ENCODE peak calls at places on chromosomes 4 and X, in ten cellular contexts. O is A673; Z is activated CD8-positive, alpha-beta T cell treated with anti-CD3 and anti-CD28 coated beads for 36 hours; S is adrenal gland; C is mucosa of descending colon; T is RWPE1; R is fibroblast of mammary gland; U is heart right ventricle; I is fibroblast of pulmonary artery; M is choroid plexus epithelial cell. H is an unnamed sample.

GRCh38 chrX:77076896-77077295 is 370.3 kb upstream of the FGF16 start:
- DNase-seq in O (no peak), Z (no peak), S (no peak), C (no peak), T (no peak), R (no peak), U (no peak), I (no peak), M (no peak), H (no peak)

GRCh38 chrX:152821145-152821765 is 9.3 kb downstream of the CETN2 start:
- DNase-seq in O (peak), Z (peak), S (no peak), C (peak), T (peak), R (peak), U (no peak), I (peak), M (peak), H (peak)

GRCh38 chr4:911221-911751 is 20.8 kb downstream of the GAK start:
- DNase-seq in O (no peak), Z (no peak), S (no peak), C (peak), T (no peak), R (no peak), U (no peak), I (no peak), M (no peak), H (no peak)

GRCh38 chrX:9311411-9312160 is 153.3 kb upstream of the TBL1X start:
- DNase-seq in O (no peak), Z (no peak), S (no peak), C (no peak), T (no peak), R (peak), U (no peak), I (no peak), M (no peak), H (no peak)

GRCh38 chrX:42944381-42944998 is 166.5 kb upstream of the PPP1R2C start:
- DNase-seq in O (no peak), Z (peak), S (no peak), C (no peak), T (no peak), R (no peak), U (no peak), I (no peak), M (no peak), H (no peak)

GRCh38 chr4:146582864-146583263 is 55.8 kb upstream of the POU4F2 start:
- DNase-seq in O (peak), Z (no peak), S (no peak), C (no peak), T (no peak), R (peak), U (no peak), I (peak), M (peak), H (no peak)

GRCh38 chrX:40107291-40108083 is 9.7 kb upstream of the BCOR start:
- DNase-seq in O (peak), Z (peak), S (peak), C (peak), T (no peak), R (no peak), U (peak), I (no peak), M (no peak), H (peak)

GRCh38 chr4:98518555-98519267 is 139.7 kb downstream of the TSPAN5 start:
- DNase-seq in O (no peak), Z (peak), S (no peak), C (no peak), T (no peak), R (no peak), U (no peak), I (no peak), M (no peak), H (no peak)

GRCh38 chrX:46447384-46447783 is 97.8 kb downstream of the ZNF674 start:
- DNase-seq in O (peak), Z (no peak), S (no peak), C (no peak), T (no peak), R (peak), U (no peak), I (peak), M (no peak), H (no peak)

GRCh38 chr4:1659104-1659725 is 24.9 kb downstream of the FAM53A start:
- DNase-seq in O (no peak), Z (no peak), S (no peak), C (no peak), T (no peak), R (no peak), U (no peak), I (no peak), M (no peak), H (no peak)

GRCh38 chrX:8988456-8988855 is 45.5 kb downstream of the FAM9B start:
- DNase-seq in O (no peak), Z (peak), S (no peak), C (no peak), T (peak), R (peak), U (peak), I (peak), M (peak), H (no peak)

GRCh38 chr4:78292336-78292735 is 235.2 kb downstream of the FRAS1 start:
- DNase-seq in O (no peak), Z (no peak), S (no peak), C (no peak), T (no peak), R (no peak), U (no peak), I (no peak), M (no peak), H (no peak)

GRCh38 chr4:78293348-78293747 is 236.2 kb downstream of the FRAS1 start:
- DNase-seq in O (no peak), Z (no peak), S (no peak), C (no peak), T (no peak), R (peak), U (no peak), I (peak), M (peak), H (no peak)

GRCh38 chr4:78291277-78291676 is 234.2 kb downstream of the FRAS1 start:
- DNase-seq in O (no peak), Z (no peak), S (no peak), C (no peak), T (no peak), R (no peak), U (no peak), I (no peak), M (no peak), H (no peak)

GRCh38 chr4:78296261-78296660 is 239.1 kb downstream of the FRAS1 start:
- DNase-seq in O (no peak), Z (no peak), S (no peak), C (no peak), T (no peak), R (no peak), U (no peak), I (no peak), M (no peak), H (no peak)

GRCh38 chr4:78293841-78294301 is 236.7 kb downstream of the FRAS1 start:
- DNase-seq in O (no peak), Z (no peak), S (no peak), C (no peak), T (peak), R (peak), U (no peak), I (peak), M (peak), H (no peak)
- TF ChIP-seq CTCF in O (no peak), Z (no peak), S (no peak), C (no peak), T (no peak), R (peak), U (no peak), I (peak), M (peak), H (no peak)

GRCh38 chrX:1657367-1658082 is 42.7 kb downstream of the ASMT start:
- DNase-seq in O (peak), Z (peak), S (no peak), C (no peak), T (peak), R (peak), U (no peak), I (peak), M (peak), H (peak)
- TF ChIP-seq CTCF in O (no peak), Z (no peak), S (no peak), C (no peak), T (no peak), R (no peak), U (no peak), I (peak), M (no peak), H (no peak)

GRCh38 chrX:78098108-78098507 is 5.9 kb upstream of the PGK1 start:
- DNase-seq in O (no peak), Z (no peak), S (no peak), C (no peak), T (no peak), R (no peak), U (no peak), I (no peak), M (no peak), H (no peak)

GRCh38 chrX:78092296-78092695 is 11.8 kb upstream of the PGK1 start:
- DNase-seq in O (peak), Z (peak), S (no peak), C (no peak), T (peak), R (peak), U (no peak), I (peak), M (peak), H (no peak)
- TF ChIP-seq CTCF in O (peak), Z (peak), S (no peak), C (no peak), T (peak), R (peak), U (no peak), I (peak), M (peak), H (no peak)

GRCh38 chr4:82382756-82383155 is 9.0 kb upstream of the HNRNPD start:
- DNase-seq in O (no peak), Z (no peak), S (no peak), C (no peak), T (no peak), R (no peak), U (no peak), I (no peak), M (peak), H (no peak)

GRCh38 chr4:82388405-82388804 is 14.6 kb upstream of the HNRNPD start:
- DNase-seq in O (no peak), Z (no peak), S (no peak), C (no peak), T (no peak), R (no peak), U (no peak), I (no peak), M (no peak), H (no peak)
- TF ChIP-seq CTCF in O (no peak), Z (no peak), S (no peak), C (no peak), T (no peak), R (no peak), U (no peak), I (no peak), M (no peak), H (no peak)

DNA sequence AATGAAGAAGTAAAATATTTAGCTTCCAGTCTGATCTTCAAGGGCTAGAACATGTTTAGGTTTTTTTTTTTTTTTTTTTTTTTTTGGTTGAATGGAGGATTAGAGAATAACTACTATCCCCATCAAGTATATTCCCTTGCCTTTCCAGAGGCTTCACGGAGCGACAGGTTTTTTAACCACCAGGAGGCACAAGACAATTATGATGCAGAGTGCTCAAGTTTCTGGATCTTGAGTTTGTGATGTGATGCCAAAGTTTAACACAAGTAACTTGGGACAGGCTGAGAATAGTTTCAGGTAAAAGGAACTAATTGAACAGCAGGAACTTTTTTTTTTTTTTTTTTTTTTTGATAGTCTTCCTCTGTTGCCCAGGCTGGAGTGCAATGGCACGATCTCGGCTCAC is 30.3 kb downstream of the CCNI start:
- DNase-seq in O (peak), Z (no peak), S (no peak), C (no peak), T (no peak), R (peak), U (no peak), I (peak), M (peak), H (no peak)
- TF ChIP-seq CTCF in O (no peak), Z (no peak), S (no peak), C (no peak), T (no peak), R (peak), U (no peak), I (peak), M (peak), H (no peak)

GRCh38 chr4:93303440-93303839 is 525.1 kb upstream of the ATOH1 start:
- DNase-seq in O (no peak), Z (no peak), S (no peak), C (no peak), T (no peak), R (no peak), U (no peak), I (no peak), M (no peak), H (no peak)
- TF ChIP-seq CTCF in O (no peak), Z (no peak), S (no peak), C (no peak), T (no peak), R (no peak), U (no peak), I (no peak), M (no peak), H (no peak)

DNA sequence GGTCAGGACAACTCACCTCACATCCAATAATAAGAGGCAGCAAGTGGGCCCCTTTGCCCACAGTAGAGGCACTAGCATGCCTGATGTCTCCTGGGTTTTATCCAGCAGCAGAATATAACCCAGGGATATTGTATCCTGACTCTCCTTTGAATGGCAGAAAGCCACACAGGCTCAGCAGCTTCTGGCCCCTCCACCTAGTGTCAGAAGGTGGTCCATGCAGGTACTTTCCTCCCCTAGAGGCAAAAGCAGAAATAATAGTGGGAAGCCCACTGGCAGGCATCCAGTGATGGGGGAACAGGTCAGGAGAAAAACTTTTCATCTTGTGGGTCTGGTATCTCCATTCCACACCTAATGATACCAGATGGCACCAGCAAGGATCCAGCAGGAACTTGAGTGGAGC is 75.5 kb upstream of the IRS4 start:
- DNase-seq in O (no peak), Z (no peak), S (no peak), C (no peak), T (no peak), R (no peak), U (no peak), I (no peak), M (no peak), H (no peak)
- TF ChIP-seq CTCF in O (no peak), Z (no peak), S (no peak), C (no peak), T (no peak), R (no peak), U (no peak), I (no peak), M (no peak), H (no peak)